ENCODE peak calls at places on chromosome 15, in six cellular contexts. X, C, W, O, B and R are unnamed samples.

GRCh38 chr15:38613085-38613484 is 48.5 kb upstream of the RASGRP1 start:
- DNase-seq in O (no peak), B (no peak), C (no peak), X (no peak), W (no peak), R (no peak)

GRCh38 chr15:40048155-40048792 is 9.3 kb upstream of the SRP14 start:
- DNase-seq in W (no peak), X (no peak), C (peak; percentile 93), O (no peak), B (peak; percentile 72), R (no peak)

GRCh38 chr15:91535856-91536500 is 317.5 kb upstream of the SLCO3A1 start:
- DNase-seq in O (no peak), B (no peak), C (no peak), W (no peak), X (no peak), R (no peak)

GRCh38 chr15:59170295-59170881 is 36.3 kb upstream of the LDHAL6B start:
- DNase-seq in X (no peak), W (no peak), O (no peak), B (no peak), C (no peak), R (peak; percentile 23)

GRCh38 chr15:79339588-79340314 is 28.8 kb downstream of the TMED3 start:
- DNase-seq in O (peak; percentile 49), C (no peak), X (peak; percentile 48), W (peak; percentile 36), B (no peak), R (no peak)

GRCh38 chr15:62594017-62594416 is 428.9 kb upstream of the C2CD4B start:
- DNase-seq in W (no peak), C (no peak), B (no peak), X (no peak), O (no peak), R (no peak)

GRCh38 chr15:73944161-73945099 is 18.2 kb downstream of the LOXL1 start:
- DNase-seq in W (no peak), B (no peak), C (no peak), O (no peak), X (peak; percentile 84), R (no peak)

GRCh38 chr15:68391084-68391483 is 40.9 kb downstream of the ITGA11 start:
- DNase-seq in B (no peak), W (no peak), O (no peak), X (no peak), C (peak; percentile 7), R (no peak)

GRCh38 chr15:99481406-99481805 is 84.4 kb upstream of the MEF2A start:
- DNase-seq in O (no peak), B (no peak), C (no peak), X (no peak), W (no peak), R (no peak)

GRCh38 chr15:75227663-75228280 is 26.1 kb downstream of the C15orf39 start:
- DNase-seq in B (no peak), X (no peak), W (no peak), C (no peak), O (no peak), R (no peak)

GRCh38 chr15:74170083-74170844 is 3.2 kb upstream of the ISLR start:
- DNase-seq in C (peak; percentile 35), W (no peak), B (peak; percentile 38), X (no peak), O (no peak), R (no peak)

GRCh38 chr15:40776537-40777141 is 6.9 kb downstream of the C15orf62 start:
- DNase-seq in C (no peak), X (no peak), W (no peak), O (no peak), B (peak; percentile 61), R (peak; percentile 26)

GRCh38 chr15:68204776-68205557 is at the start of gene CALML4:
- DNase-seq in O (no peak), W (no peak), C (peak; percentile 92), B (no peak), X (no peak), R (peak; percentile 93)

GRCh38 chr15:70461992-70462391 is 301.4 kb downstream of the UACA start:
- DNase-seq in B (no peak), C (no peak), O (no peak), X (no peak), W (no peak), R (no peak)

GRCh38 chr15:89139613-89140499 is 51.6 kb downstream of the ABHD2 start:
- DNase-seq in B (no peak), C (no peak), O (no peak), X (no peak), W (no peak), R (no peak)

GRCh38 chr15:89142423-89142822 is 54.2 kb downstream of the ABHD2 start:
- DNase-seq in X (no peak), B (no peak), O (no peak), C (no peak), W (no peak), R (no peak)

GRCh38 chr15:89138999-89139612 is 50.9 kb downstream of the ABHD2 start:
- DNase-seq in B (no peak), X (no peak), O (no peak), W (no peak), C (no peak), R (no peak)

GRCh38 chr15:89141885-89142284 is 53.6 kb downstream of the ABHD2 start:
- DNase-seq in B (no peak), X (no peak), C (no peak), W (no peak), O (no peak), R (no peak)

GRCh38 chr15:89140595-89140994 is 52.3 kb downstream of the ABHD2 start:
- DNase-seq in X (no peak), O (no peak), C (no peak), B (no peak), W (no peak), R (no peak)
- H3K4me1 ChIP-seq in X (peaks cover 4% of the 10 kb centered on the region), O (no peaks in the 10 kb centered on the region), C (no peaks in the 10 kb centered on the region), B (peaks cover 11% of the 10 kb centered on the region), W (peaks cover 21% of the 10 kb centered on the region), R (peaks cover 19% of the 10 kb centered on the region)

GRCh38 chr15:51251591-51251990 is 86.8 kb downstream of the CYP19A1 start:
- DNase-seq in B (no peak), X (no peak), O (peak; percentile 18), C (no peak), W (no peak), R (no peak)
- H3K4me3 ChIP-seq in B (no peak overlapping the region), X (no peak overlapping the region), O (no peak overlapping the region), C (no peak overlapping the region), W (no peak overlapping the region), R (no peak overlapping the region)

DNA sequence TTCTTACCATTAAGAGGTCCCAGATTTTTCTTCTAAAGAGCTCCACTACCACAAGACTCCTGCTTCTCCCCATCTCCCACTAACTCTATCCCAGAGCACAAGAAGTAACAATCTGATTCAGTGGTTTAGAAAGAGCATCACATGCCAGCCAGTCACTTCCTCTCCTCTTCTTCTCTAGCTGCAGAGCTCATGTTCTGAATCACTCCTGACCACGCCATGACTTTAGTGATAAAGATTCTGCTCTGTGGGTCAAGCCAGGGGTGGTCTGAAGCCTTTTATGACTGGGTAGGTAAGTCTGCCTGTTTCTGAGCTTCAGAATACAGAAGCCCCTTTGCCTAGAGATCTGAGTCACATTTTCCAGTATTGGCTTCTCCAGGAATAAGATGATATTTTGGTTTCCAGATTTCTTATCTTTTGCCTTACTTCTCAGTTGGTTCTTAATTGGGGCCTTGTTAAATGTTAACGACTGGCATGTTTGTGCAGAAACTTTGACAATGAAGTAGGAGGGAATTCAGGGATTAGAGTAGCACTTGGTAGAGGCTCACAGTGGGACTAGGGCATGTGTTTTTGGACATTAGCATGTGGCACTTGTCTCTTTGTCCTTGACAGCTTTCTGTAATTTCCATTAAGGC is 27.6 kb upstream of the ADAMTSL3 start:
- DNase-seq in W (no peak), C (no peak), X (no peak), O (no peak), B (no peak), R (no peak)
- H3K36me3 ChIP-seq in W (no peaks in the 10 kb centered on the region), C (no peaks in the 10 kb centered on the region), X (no peaks in the 10 kb centered on the region), O (no peaks in the 10 kb centered on the region), B (no peaks in the 10 kb centered on the region), R (no peaks in the 10 kb centered on the region)

GRCh38 chr15:41893422-41894250 is at the start of gene SPTBN5:
- DNase-seq in C (no peak), B (no peak), O (peak; percentile 45), W (no peak), X (no peak), R (no peak)

GRCh38 chr15:41891946-41892345 is 1.9 kb downstream of the SPTBN5 start:
- DNase-seq in O (no peak), W (no peak), C (no peak), B (no peak), X (no peak), R (no peak)

GRCh38 chr15:41894251-41894790 is 468 bp upstream of the SPTBN5 start:
- DNase-seq in C (no peak), O (no peak), W (no peak), B (peak; percentile 53), X (no peak), R (no peak)

GRCh38 chr15:41891226-41891625 is 2.6 kb downstream of the SPTBN5 start:
- DNase-seq in C (no peak), W (no peak), O (no peak), X (no peak), B (no peak), R (no peak)

DNA sequence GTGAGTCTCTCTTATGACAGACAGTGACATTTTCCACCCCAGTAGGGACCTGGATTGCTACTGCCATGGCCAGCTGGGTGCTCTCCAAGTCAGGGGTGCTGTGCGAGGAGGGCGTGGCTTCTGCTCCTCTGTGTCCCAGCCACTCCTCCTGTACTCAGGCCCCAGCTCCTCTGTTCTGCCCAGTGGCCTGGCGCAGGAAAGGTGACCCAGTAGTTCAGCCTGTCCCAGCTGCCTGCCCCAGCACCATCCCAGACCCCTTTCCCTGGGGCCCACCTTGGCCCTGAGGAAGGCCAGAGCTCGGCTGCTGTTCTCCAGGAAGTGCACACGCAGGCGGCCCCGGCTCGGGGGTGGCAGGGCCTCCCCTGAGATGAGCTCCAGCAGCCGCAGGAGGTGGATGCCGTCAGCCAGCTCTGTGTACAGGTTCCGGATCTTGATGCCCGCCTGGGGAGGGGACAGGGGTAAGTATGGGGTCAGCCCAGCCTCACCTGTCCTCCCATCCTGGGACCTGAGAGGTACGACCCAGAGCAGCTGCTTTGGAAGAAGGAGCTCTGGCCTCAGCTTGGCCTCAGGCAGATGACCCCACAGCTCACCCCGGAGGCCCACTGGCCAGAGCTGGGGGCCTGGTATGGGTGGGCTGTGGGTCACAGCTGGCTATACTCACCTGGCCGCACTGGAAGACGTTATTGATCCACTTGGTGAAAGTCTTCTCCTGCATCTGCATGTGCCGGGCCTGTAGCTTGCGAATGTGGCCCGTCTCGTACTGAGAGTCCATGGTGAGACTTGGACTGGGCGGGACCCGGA is 1.0 kb downstream of the SPTBN5 start:
- DNase-seq in C (peak; percentile 73), X (no peak), B (peak; percentile 69), W (no peak), O (no peak), R (peak; percentile 75)
- H3K4me1 ChIP-seq in C (no peaks in the 10 kb centered on the region), X (peaks cover 9% of the 10 kb centered on the region), B (peaks cover 43% of the 10 kb centered on the region), W (peaks cover 10% of the 10 kb centered on the region), O (no peaks in the 10 kb centered on the region), R (peaks cover 9% of the 10 kb centered on the region)

GRCh38 chr15:90270502-90271150 is 5.2 kb downstream of the NGRN start:
- DNase-seq in W (no peak), B (no peak), X (no peak), C (no peak), O (no peak), R (no peak)
- H3K4me3 ChIP-seq in W (no peak overlapping the region), B (no peak overlapping the region), X (no peak overlapping the region), C (no peak overlapping the region), O (no peak overlapping the region), R (no peak overlapping the region)